ENCODE peak calls at places on chromosomes 1 and 21, in five cellular contexts. F, K, Q, D and G are unnamed samples.

GRCh38 chr1:20365421-20366075 is 74.9 kb downstream of the VWA5B1 start:
- DNase-seq in F (no peak), Q (no peak), K (no peak), D (no peak), G (no peak)

GRCh38 chr1:181517181-181517875 is 34.0 kb downstream of the CACNA1E start:
- DNase-seq in K (no peak), F (no peak), D (no peak), Q (no peak), G (no peak)

GRCh38 chr1:215043405-215043804 is 39.1 kb upstream of the KCNK2 start:
- DNase-seq in F (no peak), K (no peak), Q (no peak), D (no peak), G (no peak)

GRCh38 chr1:11598461-11598860 is 55.8 kb downstream of the FBXO2 start:
- DNase-seq in K (no peak), F (no peak), Q (peak; percentile 28), D (no peak), G (no peak)

GRCh38 chr1:204630460-204630905 is 55.1 kb downstream of the LRRN2 start:
- DNase-seq in D (no peak), Q (no peak), F (no peak), K (no peak), G (no peak)

GRCh38 chr1:5488448-5488847 is 503.8 kb downstream of the NPHP4 start:
- DNase-seq in F (no peak), D (no peak), K (no peak), Q (no peak), G (no peak)

GRCh38 chr1:177255411-177255810 is 84.7 kb downstream of the BRINP2 start:
- DNase-seq in Q (no peak), D (no peak), F (no peak), K (no peak), G (no peak)

GRCh38 chr1:117683571-117684285 is 77.9 kb downstream of the TENT5C start:
- DNase-seq in D (no peak), K (no peak), F (no peak), Q (no peak), G (no peak)

GRCh38 chr1:28374297-28374696 is 4.8 kb downstream of the PHACTR4 start:
- DNase-seq in D (no peak), K (no peak), Q (peak; percentile 38), F (no peak), G (no peak)

GRCh38 chr1:30749691-30750583 is 7.6 kb downstream of the LAPTM5 start:
- DNase-seq in D (no peak), F (peak; percentile 78), K (peak; percentile 63), Q (no peak), G (no peak)

GRCh38 chr1:17339521-17339920 is 31.5 kb downstream of the PADI4 start:
- DNase-seq in D (no peak), K (no peak), Q (no peak), F (no peak), G (no peak)

GRCh38 chr1:51484591-51484990 is 34.5 kb downstream of the EPS15 start:
- DNase-seq in D (no peak), K (no peak), Q (no peak), F (no peak), G (no peak)

GRCh38 chr1:63797056-63797726 is 23.4 kb downstream of the ROR1 start:
- DNase-seq in Q (no peak), D (no peak), K (no peak), F (no peak), G (no peak)

GRCh38 chr1:236864996-236865877 is 70.1 kb downstream of the MTR start:
- DNase-seq in K (no peak), D (no peak), Q (no peak), F (no peak), G (no peak)

GRCh38 chr1:230108580-230108979 is 41.5 kb downstream of the GALNT2 start:
- DNase-seq in Q (no peak), K (no peak), D (no peak), F (no peak), G (no peak)

GRCh38 chr1:186763107-186763506 is 65.6 kb upstream of the PLA2G4A start:
- DNase-seq in K (no peak), D (peak; percentile 18), F (no peak), Q (peak; percentile 76), G (peak; percentile 17)

GRCh38 chr1:92882817-92883216 is 51.0 kb downstream of the RPL5 start:
- DNase-seq in F (no peak), D (no peak), Q (no peak), K (peak; percentile 21), G (no peak)

GRCh38 chr1:162502928-162503327 is 5.3 kb downstream of the UHMK1 start:
- DNase-seq in Q (peak; percentile 39), D (no peak), F (no peak), K (no peak), G (no peak)

GRCh38 chr21:27326293-27326692 is 359.4 kb upstream of the ADAMTS5 start:
- DNase-seq in K (no peak), Q (no peak), D (no peak), F (no peak), G (no peak)

GRCh38 chr1:33181038-33181861 is 593 bp downstream of the TRIM62 start:
- DNase-seq in K (peak; percentile 57), F (peak; percentile 80), Q (peak; percentile 27), D (no peak), G (peak; percentile 63)

GRCh38 chr1:174153085-174153824 is 6.1 kb upstream of the RABGAP1L start:
- DNase-seq in K (no peak), Q (no peak), D (no peak), F (no peak), G (no peak)

GRCh38 chr1:43549921-43550597 is 19.4 kb downstream of the PTPRF start:
- DNase-seq in D (peak; percentile 79), F (peak; percentile 92), Q (no peak), K (peak; percentile 92), G (peak; percentile 71)

GRCh38 chr1:150281221-150281757 is 1.1 kb upstream of the CIART start:
- DNase-seq in Q (peak; percentile 81), K (peak; percentile 78), F (peak; percentile 62), D (peak; percentile 59), G (peak; percentile 42)

GRCh38 chr1:150280138-150280707 is 2.1 kb upstream of the CIART start:
- DNase-seq in Q (no peak), F (peak; percentile 68), D (no peak), K (peak; percentile 77), G (no peak)

GRCh38 chr1:150282558-150282958 is 204 bp downstream of the CIART start:
- DNase-seq in D (no peak), K (no peak), Q (no peak), F (no peak), G (no peak)

GRCh38 chr1:150283260-150283659 is 906 bp downstream of the CIART start:
- DNase-seq in D (no peak), Q (no peak), F (no peak), K (no peak), G (no peak)

DNA sequence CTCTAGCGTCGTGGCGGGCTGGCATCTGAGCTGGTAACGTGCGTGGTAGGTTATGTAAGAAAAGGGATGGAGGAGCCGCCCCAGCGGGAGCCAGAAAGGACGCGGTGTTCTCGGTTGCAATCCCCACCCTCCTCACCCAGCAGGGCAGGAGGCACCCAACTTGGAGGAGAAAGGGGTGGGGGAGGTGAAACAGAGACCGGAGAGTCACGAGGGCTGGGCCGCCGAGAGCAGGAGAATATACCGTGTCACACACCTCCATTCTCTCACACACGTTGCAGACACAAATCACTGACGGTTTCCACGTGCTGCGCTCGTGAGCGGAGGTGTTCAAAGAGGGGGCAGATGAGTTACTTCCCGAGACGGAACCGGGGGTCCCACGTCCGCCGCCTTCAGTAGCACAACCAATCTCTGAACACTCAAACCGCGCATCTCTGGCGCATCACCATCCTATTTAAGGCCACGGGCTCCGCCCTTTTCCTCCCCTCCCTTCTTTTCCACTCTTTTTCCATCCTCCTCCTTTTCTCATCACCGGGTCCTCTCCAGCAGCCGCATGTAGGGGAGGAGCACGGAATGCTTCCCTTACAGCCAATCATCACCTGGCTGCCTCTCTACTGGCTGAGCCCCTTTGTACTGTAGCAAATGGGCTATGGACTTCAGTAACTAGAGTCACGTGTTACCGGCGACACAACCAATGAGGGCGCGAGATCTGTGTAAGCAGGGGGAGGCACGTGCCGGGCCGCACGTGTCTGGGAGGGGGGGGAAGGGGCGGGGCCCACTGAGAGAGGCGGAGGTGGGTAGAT is at the start of gene CIART:
- DNase-seq in Q (peak; percentile 100), K (peak; percentile 82), F (peak; percentile 88), D (peak; percentile 82), G (peak; percentile 74)
- TF ChIP-seq CTCF in Q (no peak), K (no peak), F (no peak), D (no peak), G (no peak)

GRCh38 chr1:155070392-155070700 is 6.8 kb downstream of the EFNA4 start:
- DNase-seq in K (no peak), F (peak; percentile 44), Q (no peak), D (no peak), G (no peak)

GRCh38 chr1:155069551-155070391 is 6.2 kb downstream of the EFNA4 start:
- DNase-seq in F (peak; percentile 51), K (no peak), D (no peak), Q (no peak), G (no peak)

GRCh38 chr1:155071701-155072100 is 6.9 kb upstream of the EFNA3 start:
- DNase-seq in Q (no peak), F (peak; percentile 54), D (no peak), K (no peak), G (no peak)

GRCh38 chr1:155072531-155073289 is 5.9 kb upstream of the EFNA3 start:
- DNase-seq in K (no peak), F (peak; percentile 22), D (no peak), Q (no peak), G (no peak)

GRCh38 chr1:155070721-155071556 is 7.4 kb downstream of the EFNA4 start:
- DNase-seq in F (peak; percentile 91), D (peak; percentile 85), K (peak; percentile 90), Q (peak; percentile 59), G (peak; percentile 81)
- TF ChIP-seq CTCF in F (peak; percentile 64), D (peak; percentile 19), K (peak; percentile 63), Q (peak; percentile 40), G (peak; percentile 50)

GRCh38 chr1:16236495-16237342 is at the start of gene CPLANE2:
- DNase-seq in Q (peak; percentile 89), D (peak; percentile 98), K (peak; percentile 98), F (peak; percentile 98), G (peak; percentile 97)
- TF ChIP-seq CTCF in Q (no peak), D (no peak), K (no peak), F (no peak), G (no peak)

GRCh38 chr1:172837816-172838680 is 179.1 kb downstream of the FASLG start:
- DNase-seq in Q (peak; percentile 61), F (no peak), K (no peak), D (no peak), G (peak; percentile 9)

GRCh38 chr1:172838681-172839313 is 179.9 kb downstream of the FASLG start:
- DNase-seq in K (no peak), F (no peak), D (no peak), Q (no peak), G (no peak)

GRCh38 chr1:172833956-172834355 is 175.1 kb downstream of the FASLG start:
- DNase-seq in D (no peak), Q (peak; percentile 21), F (no peak), K (no peak), G (no peak)

GRCh38 chr1:172834609-172835008 is 175.7 kb downstream of the FASLG start:
- DNase-seq in D (no peak), Q (no peak), K (no peak), F (no peak), G (no peak)

DNA sequence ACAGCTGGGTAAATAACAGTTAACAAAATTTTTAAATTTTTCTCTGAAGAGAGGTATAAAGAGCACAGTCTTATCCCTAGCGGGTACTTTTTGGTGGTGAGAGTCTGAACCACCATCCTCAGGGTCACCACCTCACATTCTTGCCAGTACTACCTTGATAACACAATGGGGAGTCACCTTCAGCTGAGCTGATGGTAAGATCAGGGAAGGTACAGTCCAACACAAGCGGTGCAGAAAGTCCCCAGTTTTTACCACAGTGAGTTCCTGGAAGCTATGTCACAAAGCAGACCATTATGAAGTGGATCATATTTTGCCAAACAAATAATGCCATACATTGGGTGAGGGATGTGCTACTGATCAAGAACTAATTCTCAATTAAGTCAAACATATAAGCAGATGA is 176.9 kb downstream of the FASLG start:
- DNase-seq in D (no peak), F (no peak), Q (no peak), K (no peak), G (no peak)
- TF ChIP-seq CTCF in D (no peak), F (no peak), Q (no peak), K (no peak), G (no peak)